ENCODE peak calls at places on chromosomes 6 and 20, in four cellular contexts. N is lower leg skin, J is neural crest cell, B is HFFc6. H is an unnamed sample.

GRCh38 chr6:39945626-39946025 is 11.4 kb upstream of the MOCS1 start:
- DNase-seq in J (no peak), B (no peak), N (no peak), H (no peak)

GRCh38 chr6:92369309-92369708 is 1050.0 kb downstream of the EPHA7 start:
- DNase-seq in J (no peak), B (no peak), N (no peak), H (no peak)

GRCh38 chr6:34543421-34543820 is 12.7 kb downstream of the SPDEF start:
- DNase-seq in N (no peak), J (no peak), B (peak), H (no peak)

GRCh38 chr20:32296874-32297420 is 19.5 kb downstream of the KIF3B start:
- DNase-seq in B (no peak), N (no peak), J (no peak), H (no peak)

GRCh38 chr6:109062756-109063352 is 31.8 kb downstream of the SESN1 start:
- DNase-seq in J (no peak), N (no peak), B (no peak), H (no peak)

GRCh38 chr20:49635171-49635570 is 67.2 kb upstream of the PTGIS start:
- DNase-seq in N (no peak), B (no peak), J (no peak), H (no peak)

GRCh38 chr6:1703091-1703855 is 93.6 kb downstream of the FOXC1 start:
- DNase-seq in J (no peak), N (peak), B (no peak), H (no peak)

GRCh38 chr6:149318581-149319286 is 1.2 kb downstream of the TAB2 start:
- DNase-seq in N (no peak), B (no peak), J (no peak), H (no peak)

GRCh38 chr6:27672113-27672799 is 199.4 kb upstream of the ZNF184 start:
- DNase-seq in J (no peak), N (no peak), B (peak), H (no peak)

GRCh38 chr6:167750956-167751358 is 75.8 kb upstream of the AFDN start:
- DNase-seq in J (no peak), B (no peak), N (peak), H (no peak)

GRCh38 chr20:62547364-62547763 is 71.6 kb upstream of the GATA5 start:
- DNase-seq in B (no peak), N (no peak), J (no peak), H (no peak)

GRCh38 chr6:32288426-32288825 is 64.6 kb upstream of the NOTCH4 start:
- DNase-seq in J (no peak), N (no peak), B (no peak), H (no peak)

GRCh38 chr6:157493576-157493975 is 112.6 kb downstream of the ZDHHC14 start:
- DNase-seq in J (no peak), N (peak), B (no peak), H (no peak)

GRCh38 chr20:51092238-51092822 is 69.4 kb upstream of the KCNG1 start:
- DNase-seq in B (no peak), J (no peak), N (no peak), H (no peak)

GRCh38 chr20:51093240-51093763 is 70.4 kb upstream of the KCNG1 start:
- DNase-seq in N (no peak), J (no peak), B (no peak), H (no peak)

GRCh38 chr20:51089272-51089671 is 66.4 kb upstream of the KCNG1 start:
- DNase-seq in J (no peak), B (no peak), N (no peak), H (no peak)

GRCh38 chr20:51089840-51090239 is 66.9 kb upstream of the KCNG1 start:
- DNase-seq in J (no peak), N (no peak), B (no peak), H (no peak)

DNA sequence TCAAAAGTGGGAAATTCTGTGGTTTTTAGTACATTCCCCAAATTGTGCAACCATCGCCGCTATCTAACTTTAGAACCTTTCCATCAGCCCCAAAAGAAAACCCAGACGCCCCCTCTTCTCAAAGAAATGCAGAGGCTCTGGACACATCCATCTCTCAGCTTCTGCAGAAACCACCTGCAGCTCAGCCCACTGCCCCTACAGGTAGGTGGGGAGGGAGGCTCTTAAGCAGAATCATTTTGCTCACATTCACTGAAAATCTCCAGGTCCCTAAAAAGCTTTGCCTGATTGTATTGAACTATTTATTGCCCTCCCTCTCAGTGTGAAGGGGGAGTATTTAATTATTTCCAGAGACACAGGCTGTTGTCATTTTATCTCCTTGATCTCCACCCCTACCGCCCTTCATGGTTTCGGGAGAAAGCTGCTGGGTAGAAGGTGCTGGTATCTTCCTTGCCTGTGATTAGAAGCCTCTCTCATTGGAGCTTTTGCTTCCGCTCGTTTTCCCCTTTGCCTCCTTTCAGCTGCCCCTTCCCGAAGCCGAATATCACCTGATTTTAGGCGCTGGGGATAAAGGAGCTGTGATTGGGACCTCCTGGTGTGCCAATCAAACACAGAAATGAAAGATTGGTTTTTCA is 68.8 kb upstream of the KCNG1 start:
- DNase-seq in B (no peak), J (no peak), N (no peak), H (no peak)
- TF ChIP-seq CTCF in B (no peak), J (no peak), N (no peak), H (no peak)

GRCh38 chr20:15342987-15343639 is 1005.7 kb upstream of the FLRT3 start:
- DNase-seq in N (no peak), B (no peak), J (no peak), H (no peak)

GRCh38 chr20:15346657-15347280 is 1009.4 kb upstream of the FLRT3 start:
- DNase-seq in J (no peak), N (no peak), B (no peak), H (no peak)

GRCh38 chr20:15345287-15345686 is 1007.9 kb upstream of the FLRT3 start:
- DNase-seq in B (no peak), N (no peak), J (no peak), H (no peak)
- TF ChIP-seq CTCF in B (no peak), N (no peak), J (no peak), H (no peak)

GRCh38 chr6:147371325-147371724 is 137.2 kb upstream of the SAMD5 start:
- DNase-seq in N (no peak), J (no peak), B (no peak), H (no peak)

GRCh38 chr6:147361582-147361981 is 146.9 kb upstream of the SAMD5 start:
- DNase-seq in J (no peak), N (no peak), B (no peak), H (no peak)

DNA sequence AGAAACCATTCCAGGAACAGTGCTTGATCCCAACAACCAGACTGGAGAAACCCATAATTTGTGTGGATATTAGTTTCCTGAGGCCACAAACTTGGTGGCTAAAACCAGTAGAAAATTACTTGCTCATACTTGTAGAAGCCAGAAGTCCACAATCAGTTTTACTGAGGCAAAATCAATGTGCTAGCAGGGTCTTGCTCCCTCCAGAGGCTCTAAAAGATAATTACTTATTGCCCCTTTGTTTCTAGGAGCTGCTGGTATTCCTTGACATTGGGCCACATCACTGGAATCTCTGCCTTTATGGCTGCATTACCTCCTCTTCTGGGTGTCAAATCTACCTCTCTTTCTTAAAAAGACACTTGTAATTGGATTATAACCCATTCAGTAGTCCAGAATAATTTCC is 142.2 kb upstream of the SAMD5 start:
- DNase-seq in J (no peak), B (no peak), N (no peak), H (no peak)
- TF ChIP-seq CTCF in J (no peak), B (no peak), N (no peak), H (no peak)

DNA sequence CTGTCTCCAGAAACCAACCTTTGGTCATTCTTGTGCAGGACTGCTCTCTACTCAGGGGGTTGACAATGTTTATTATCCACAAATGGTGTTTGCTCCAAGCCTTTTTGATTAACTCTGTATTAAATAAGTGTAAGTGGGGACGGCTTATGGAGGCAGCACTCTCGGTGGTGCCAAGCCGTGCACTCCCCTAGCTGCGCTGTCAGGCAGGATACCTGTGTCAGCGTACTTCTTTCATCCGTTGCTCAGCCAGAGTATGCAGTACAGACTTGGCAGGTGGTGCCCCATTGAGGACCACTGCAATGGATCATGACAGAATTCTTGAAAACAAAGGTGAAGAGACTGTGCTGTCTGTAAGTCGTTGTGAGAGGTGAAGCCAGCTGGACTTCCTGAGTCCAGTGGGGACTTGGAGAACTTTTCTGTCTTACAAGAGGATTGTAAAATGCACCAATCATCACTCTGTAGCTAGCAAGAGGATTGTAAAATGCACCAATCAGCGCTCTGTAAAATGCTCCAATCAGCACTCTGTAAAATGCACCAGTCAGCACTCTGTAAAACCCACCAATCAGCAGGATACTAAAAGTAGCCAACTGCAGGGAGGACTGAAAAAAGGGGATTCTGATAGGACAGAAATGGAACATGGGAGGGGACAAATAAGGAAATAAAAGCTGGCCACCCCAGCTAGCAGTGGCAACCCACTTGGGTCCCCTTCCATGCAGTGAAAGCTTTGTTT is 480.0 kb downstream of the MEI4 start:
- DNase-seq in B (no peak), N (no peak), J (no peak), H (no peak)
- TF ChIP-seq CTCF in B (no peak), N (no peak), J (no peak), H (no peak)

GRCh38 chr6:16776394-16777017 is 15.2 kb upstream of the ATXN1 start:
- DNase-seq in B (no peak), J (no peak), N (no peak), H (no peak)
- TF ChIP-seq CTCF in B (peak), J (peak), N (no peak), H (no peak)

DNA sequence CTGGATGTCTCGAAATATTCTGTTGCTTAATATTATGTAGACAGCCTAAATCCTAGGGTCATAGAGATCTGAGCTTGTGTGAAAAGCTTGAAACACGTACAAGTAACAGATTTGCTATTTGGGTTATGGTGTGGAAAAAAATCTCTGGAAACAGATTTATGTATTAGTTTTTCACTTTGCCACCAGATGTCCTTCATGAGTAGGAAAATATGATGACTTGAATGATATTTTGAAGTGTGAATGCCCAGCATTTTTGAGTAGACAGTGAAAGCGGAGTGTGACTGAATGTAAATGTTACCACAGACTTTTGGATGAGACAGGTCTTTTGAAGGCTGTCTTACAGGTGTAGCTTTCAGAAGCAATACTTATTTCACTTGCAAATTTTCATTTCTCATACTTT is 4.2 kb upstream of the BMP6 start:
- DNase-seq in N (no peak), J (no peak), B (no peak), H (no peak)
- TF ChIP-seq CTCF in N (no peak), J (peak), B (peak), H (no peak)

GRCh38 chr20:56202493-56203077 is 45.9 kb upstream of the MC3R start:
- DNase-seq in B (peak), J (no peak), N (no peak), H (no peak)

GRCh38 chr20:56195946-56196345 is 52.6 kb upstream of the MC3R start:
- DNase-seq in B (no peak), N (peak), J (no peak), H (no peak)

GRCh38 chr20:56204206-56204605 is 44.3 kb upstream of the MC3R start:
- DNase-seq in J (no peak), N (peak), B (no peak), H (no peak)

GRCh38 chr20:56205350-56205749 is 43.2 kb upstream of the MC3R start:
- DNase-seq in B (no peak), J (no peak), N (peak), H (no peak)

GRCh38 chr20:56200456-56200855 is 48.1 kb upstream of the MC3R start:
- DNase-seq in J (no peak), N (no peak), B (no peak), H (no peak)
- TF ChIP-seq CTCF in J (peak), N (no peak), B (peak), H (no peak)

GRCh38 chr6:96542702-96543101 is 20.2 kb upstream of the FHL5 start:
- DNase-seq in J (no peak), N (no peak), B (peak), H (no peak)
- TF ChIP-seq CTCF in J (peak), N (no peak), B (peak), H (no peak)

GRCh38 chr6:12291083-12291784 is 1.1 kb downstream of the EDN1 start:
- DNase-seq in N (no peak), J (no peak), B (no peak), H (no peak)

GRCh38 chr6:12288844-12289654 is 1.1 kb upstream of the EDN1 start:
- DNase-seq in N (no peak), B (peak), J (peak), H (peak)

GRCh38 chr6:12289655-12290489 is at the start of gene EDN1:
- DNase-seq in N (peak), B (peak), J (peak), H (peak)

GRCh38 chr6:12291785-12292604 is 1.8 kb downstream of the EDN1 start:
- DNase-seq in B (no peak), J (no peak), N (no peak), H (no peak)

GRCh38 chr6:12290490-12290820 is 294 bp downstream of the EDN1 start:
- DNase-seq in J (no peak), N (no peak), B (no peak), H (no peak)
- TF ChIP-seq CTCF in J (peak), N (no peak), B (no peak), H (no peak)

DNA sequence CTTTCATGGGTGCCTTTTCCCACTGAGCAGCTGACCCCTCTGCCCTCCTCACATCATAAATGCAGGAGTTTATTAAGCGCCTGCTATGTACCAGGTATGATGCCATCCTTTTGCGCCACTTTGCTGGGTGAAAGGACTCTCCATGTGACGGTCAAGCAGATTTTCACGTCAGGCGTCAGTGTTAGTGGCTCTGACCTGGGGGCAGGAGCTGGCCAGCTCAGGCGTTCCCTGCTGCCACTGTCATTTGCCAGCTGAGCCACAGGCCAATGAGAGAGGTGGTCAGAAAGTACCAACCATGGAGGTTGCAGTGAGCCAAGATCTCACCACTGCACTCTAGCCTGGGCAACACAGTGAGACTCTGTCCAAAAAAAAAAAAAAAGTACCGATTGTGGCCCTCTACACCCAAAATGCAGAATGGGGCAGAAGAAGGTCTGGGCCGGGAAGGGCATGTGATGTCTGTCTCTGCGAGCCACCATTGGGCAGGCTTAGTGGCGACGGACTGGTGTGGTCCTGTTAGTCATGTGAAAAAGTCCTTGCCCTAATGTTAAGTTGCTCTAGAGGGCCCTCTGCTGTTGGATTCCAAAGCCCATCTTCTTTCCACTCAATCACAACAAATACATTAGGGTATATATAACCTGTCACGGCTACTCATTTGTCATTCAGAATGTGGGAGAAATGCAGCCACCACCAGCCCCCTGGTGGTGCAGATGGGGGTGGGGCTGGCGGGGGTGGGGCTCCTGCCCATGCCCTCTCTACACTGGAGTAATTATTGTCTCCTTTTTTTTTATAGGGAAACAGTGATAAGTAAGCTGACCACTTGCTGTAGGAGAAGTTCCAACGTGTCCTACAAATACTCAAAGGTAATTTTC is 18.4 kb upstream of the SLC22A1 start:
- DNase-seq in B (peak), J (peak), N (no peak), H (no peak)
- TF ChIP-seq CTCF in B (peak), J (peak), N (no peak), H (no peak)